ENCODE peak calls at places on chromosomes 11 and 22, in seven cellular contexts. Q, M, U, R, Z, F and A are unnamed samples. For H3K4me1, the result is how much of the 10 kb centered on the place peaks cover.

GRCh38 chr11:798093-798713 is at the start of gene SLC25A22:
- DNase-seq in Q (no peak), M (peak), U (peak), R (peak), Z (peak), F (peak), A (peak)

GRCh38 chr22:38187413-38188212 is 6.0 kb upstream of the PLA2G6 start:
- DNase-seq in Q (no peak), M (no peak), U (no peak), R (no peak), Z (no peak), F (no peak), A (no peak)

GRCh38 chr22:46545041-46545796 is 7.8 kb upstream of the CELSR1 start:
- DNase-seq in Q (no peak), M (peak), U (no peak), R (no peak), Z (no peak), F (no peak), A (no peak)

GRCh38 chr11:48001438-48002021 is 21.2 kb downstream of the PTPRJ start:
- DNase-seq in Q (no peak), M (no peak), U (peak), R (peak), Z (no peak), F (no peak), A (peak)

GRCh38 chr22:27149886-27150529 is 492.6 kb downstream of the MIAT start:
- DNase-seq in Q (no peak), M (no peak), U (no peak), R (no peak), Z (no peak), F (no peak), A (no peak)

GRCh38 chr22:19832476-19833108 is 22.1 kb downstream of the GNB1L start:
- DNase-seq in Q (no peak), M (no peak), U (no peak), R (no peak), Z (no peak), F (no peak), A (no peak)

GRCh38 chr11:121936781-121937447 is 179.1 kb downstream of the BLID start:
- DNase-seq in Q (no peak), M (no peak), U (no peak), R (no peak), Z (no peak), F (no peak), A (peak)

GRCh38 chr11:859394-860131 is 16.9 kb downstream of the TSPAN4 start:
- DNase-seq in Q (no peak), M (peak), U (no peak), R (peak), Z (peak), F (peak), A (peak)

GRCh38 chr11:283405-284080 is 5.3 kb downstream of the NLRP6 start:
- DNase-seq in Q (no peak), M (no peak), U (peak), R (no peak), Z (no peak), F (peak), A (no peak)

GRCh38 chr11:65040520-65041205 is 347 bp upstream of the SAC3D1 start:
- DNase-seq in Q (peak), M (peak), U (peak), R (peak), Z (peak), F (peak), A (peak)

GRCh38 chr22:45226681-45227186 is 14.0 kb downstream of the KIAA0930 start:
- DNase-seq in Q (no peak), M (no peak), U (no peak), R (no peak), Z (no peak), F (no peak), A (peak)

GRCh38 chr22:44990810-44991209 is 19.0 kb downstream of the PHF21B start:
- DNase-seq in Q (no peak), M (no peak), U (no peak), R (no peak), Z (no peak), F (no peak), A (no peak)

GRCh38 chr11:87019582-87020271 is 18.0 kb upstream of the TMEM135 start:
- DNase-seq in Q (no peak), M (no peak), U (no peak), R (no peak), Z (no peak), F (no peak), A (no peak)

GRCh38 chr11:87022254-87022653 is 15.5 kb upstream of the TMEM135 start:
- DNase-seq in Q (no peak), M (no peak), U (no peak), R (no peak), Z (no peak), F (no peak), A (no peak)

GRCh38 chr11:87022738-87023137 is 15.0 kb upstream of the TMEM135 start:
- DNase-seq in Q (no peak), M (no peak), U (no peak), R (no peak), Z (no peak), F (no peak), A (no peak)

GRCh38 chr11:87020336-87020735 is 17.4 kb upstream of the TMEM135 start:
- DNase-seq in Q (no peak), M (no peak), U (no peak), R (no peak), Z (no peak), F (no peak), A (no peak)

GRCh38 chr11:87020764-87021365 is 16.9 kb upstream of the TMEM135 start:
- DNase-seq in Q (no peak), M (no peak), U (no peak), R (no peak), Z (no peak), F (no peak), A (no peak)
- H3K4me1 ChIP-seq in Q (under half), M (under half), U (under half), R (under half), Z (under half), F (under half), A (under half)

GRCh38 chr22:22558972-22559603 is at the start of gene PRAME:
- DNase-seq in Q (peak), M (peak), U (peak), R (peak), Z (peak), F (no peak), A (no peak)

GRCh38 chr22:22558071-22558971 is 744 bp downstream of the PRAME start:
- DNase-seq in Q (no peak), M (no peak), U (no peak), R (peak), Z (peak), F (no peak), A (no peak)

GRCh38 chr22:22555596-22555995 is 3.5 kb downstream of the PRAME start:
- DNase-seq in Q (no peak), M (no peak), U (no peak), R (no peak), Z (no peak), F (no peak), A (no peak)

GRCh38 chr22:22556578-22556977 is 2.5 kb downstream of the PRAME start:
- DNase-seq in Q (no peak), M (no peak), U (no peak), R (no peak), Z (no peak), F (no peak), A (no peak)

GRCh38 chr22:22556995-22557925 is 1.8 kb downstream of the PRAME start:
- DNase-seq in Q (no peak), M (peak), U (no peak), R (peak), Z (peak), F (no peak), A (no peak)
- H3K4me3 ChIP-seq in Q (no peak), M (peak), U (no peak), R (peak), Z (peak), F (no peak), A (no peak)

DNA sequence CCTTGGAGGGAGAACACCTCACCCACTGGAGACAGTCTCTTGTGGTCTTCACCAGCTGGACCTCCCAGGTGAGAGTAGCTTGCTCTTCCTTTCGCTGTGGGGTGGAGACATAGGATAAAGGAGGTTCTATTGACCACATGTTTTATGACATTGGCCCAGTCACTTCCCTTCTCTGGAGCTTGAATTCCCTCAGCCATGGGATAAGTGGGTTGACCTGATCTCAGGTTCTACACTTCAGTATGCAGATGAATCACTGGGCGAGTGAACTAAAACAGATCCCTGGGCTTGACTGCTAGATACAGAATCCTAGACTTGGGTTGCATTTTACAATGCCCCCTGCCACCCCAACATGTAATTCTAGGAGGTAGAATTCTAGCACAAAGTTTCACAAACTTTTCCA is 54.8 kb upstream of the PRSS23 start:
- DNase-seq in Q (no peak), M (no peak), U (no peak), R (no peak), Z (no peak), F (no peak), A (no peak)
- H3K27ac ChIP-seq in Q (no peak), M (no peak), U (no peak), R (peak), Z (no peak), F (no peak), A (no peak)

GRCh38 chr11:66288866-66289547 is at the start of gene YIF1A:
- DNase-seq in Q (peak), M (peak), U (peak), R (peak), Z (peak), F (peak), A (peak)
- H3K4me1 ChIP-seq in Q (under half), M (under half), U (under half), R (under half), Z (under half), F (half or more), A (under half)

GRCh38 chr11:3164138-3164539 is 971 bp downstream of the OSBPL5 start:
- DNase-seq in Q (no peak), M (no peak), U (no peak), R (no peak), Z (peak), F (no peak), A (no peak)
- H3K4me3 ChIP-seq in Q (peak), M (peak), U (no peak), R (peak), Z (peak), F (peak), A (peak)